ENCODE peak calls at places on chromosomes 11 and 22, in nine cellular contexts. T is activated gamma-delta T cell treated with anti-CD3 and anti-CD28 coated beads, Interleukin-2, amount 50 U/mL, for 16 hours; R is Peyer's patch; C is choroid plexus epithelial cell; I is IMR-90; A is C1 segment of cervical spinal cord; L is activated CD8-positive, alpha-beta memory T cell treated with anti-CD3 and anti-CD28 coated beads for 4 hours; Y is stimulated activated CD4-positive, alpha-beta T cell treated with anti-CD3 and anti-CD28 coated beads, Interleukin-2, amount 100 ng/mL, for 48 hours; B is HS-27A. Q is an unnamed sample.
A peak's percentile ranks its signal among the peaks of the same experiment; 100 is the strongest.

GRCh38 chr22:48931452-48931851 is 896.2 kb downstream of the BRD1 start:
- DNase-seq in T (no peak), L (no peak), C (no peak), Y (no peak), B (no peak), I (no peak), A (no peak), R (no peak), Q (no peak)

GRCh38 chr22:38235240-38235850 is 33.6 kb downstream of the MAFF start:
- DNase-seq in R (no peak), T (no peak), I (no peak), B (no peak), C (no peak), Y (no peak), L (no peak), A (no peak), Q (no peak)

GRCh38 chr11:79675081-79675480 is 234.3 kb upstream of the TENM4 start:
- DNase-seq in I (no peak), B (no peak), R (no peak), L (no peak), C (no peak), A (no peak), Y (no peak), T (no peak), Q (no peak)

GRCh38 chr22:42284643-42285181 is 14.3 kb upstream of the TCF20 start:
- DNase-seq in R (peak; percentile 44), C (no peak), L (no peak), I (no peak), T (no peak), A (no peak), Y (no peak), B (no peak), Q (no peak)

GRCh38 chr22:17283423-17283822 is 64.2 kb upstream of the ADA2 start:
- DNase-seq in T (no peak), C (no peak), R (no peak), B (no peak), I (no peak), L (no peak), Y (no peak), A (no peak), Q (peak; percentile 10)

GRCh38 chr22:45450931-45451651 is 37.6 kb downstream of the RIBC2 start:
- DNase-seq in A (no peak), L (no peak), R (no peak), I (peak; percentile 97), B (no peak), T (no peak), Y (no peak), C (peak; percentile 15), Q (no peak)

GRCh38 chr22:27474711-27475547 is 326.6 kb downstream of the MN1 start:
- DNase-seq in B (peak; percentile 73), L (no peak), C (peak; percentile 97), I (peak; percentile 94), T (no peak), A (no peak), Y (no peak), R (no peak), Q (no peak)

GRCh38 chr11:123238297-123238696 is 43.2 kb upstream of the CLMP start:
- DNase-seq in A (no peak), B (no peak), I (peak; percentile 61), C (peak; percentile 97), T (no peak), R (no peak), L (no peak), Y (no peak), Q (no peak)

GRCh38 chr11:3164540-3165151 is 464 bp downstream of the OSBPL5 start:
- DNase-seq in A (no peak), R (peak; percentile 56), C (no peak), B (no peak), Y (no peak), I (no peak), T (no peak), L (no peak), Q (no peak)

GRCh38 chr11:46120711-46121327 is 435 bp downstream of the PHF21A start:
- DNase-seq in Y (peak; percentile 11), L (no peak), C (peak; percentile 79), B (peak; percentile 69), T (no peak), A (no peak), R (peak; percentile 66), I (peak; percentile 78), Q (no peak)

GRCh38 chr11:65793144-65793581 is 6.3 kb downstream of the OVOL1 start:
- DNase-seq in R (peak; percentile 87), C (no peak), B (no peak), Y (no peak), I (no peak), T (no peak), A (no peak), L (no peak), Q (no peak)

GRCh38 chr11:79439430-79439892 is 1.4 kb downstream of the TENM4 start:
- DNase-seq in Y (no peak), R (no peak), T (no peak), A (no peak), C (peak; percentile 8), B (no peak), L (no peak), I (peak; percentile 59), Q (no peak)

GRCh38 chr11:130431337-130431773 is 2.9 kb upstream of the ADAMTS8 start:
- DNase-seq in I (peak; percentile 76), Y (peak; percentile 75), A (no peak), R (peak; percentile 79), L (peak; percentile 38), T (peak; percentile 40), C (peak; percentile 82), B (no peak), Q (peak; percentile 60)

Q was measured in CD14-positive monocyte.